ENCODE peak calls at places on chromosomes 7 and 10, in nine cellular contexts. Z is myocyte; S is B cell; W is T-helper 17 cell; F is NCI-H345; R is amniotic stem cell; B is NCI-H2171 treated with DMSO at 0.1 percent for 48 hours; M is HEK293T; N is naive thymus-derived CD8-positive, alpha-beta T cell. J is an unnamed sample.

GRCh38 chr7:123641901-123642300 is 13.8 kb upstream of the LMOD2 start:
- DNase-seq in Z (peak), S (no peak), W (no peak), F (no peak), R (no peak), B (no peak), M (no peak), N (no peak), J (no peak)

GRCh38 chr10:112208981-112209380 is 25.4 kb upstream of the GPAM start:
- DNase-seq in Z (no peak), S (no peak), W (no peak), F (no peak), R (no peak), B (no peak), M (no peak), N (no peak), J (no peak)

GRCh38 chr7:134613623-134614347 is 32.9 kb upstream of the BPGM start:
- DNase-seq in Z (peak), S (no peak), W (no peak), F (no peak), R (peak), B (no peak), M (no peak), N (no peak), J (no peak)

GRCh38 chr7:45174328-45174610 is 16.7 kb downstream of the RAMP3 start:
- DNase-seq in Z (no peak), S (no peak), W (no peak), F (no peak), R (no peak), B (no peak), M (no peak), N (no peak), J (no peak)

GRCh38 chr10:21195149-21195731 is 298.1 kb upstream of the NEBL start:
- DNase-seq in Z (peak), S (no peak), W (no peak), F (peak), R (no peak), B (peak), M (no peak), N (no peak), J (no peak)

GRCh38 chr10:121914661-121915060 is 13.2 kb downstream of the ATE1 start:
- DNase-seq in Z (no peak), S (no peak), W (no peak), F (no peak), R (no peak), B (no peak), M (no peak), N (no peak), J (no peak)

GRCh38 chr7:82049442-82049841 is 279.6 kb upstream of the HGF start:
- DNase-seq in Z (no peak), S (no peak), W (no peak), F (no peak), R (no peak), B (no peak), M (peak), N (no peak), J (no peak)

GRCh38 chr10:132793871-132794849 is 8.2 kb upstream of the NKX6-2 start:
- DNase-seq in Z (no peak), S (no peak), W (no peak), F (peak), R (no peak), B (peak), M (no peak), N (no peak), J (no peak)

GRCh38 chr10:96910488-96911395 is 78.6 kb downstream of the LCOR start:
- DNase-seq in Z (peak), S (peak), W (no peak), F (peak), R (peak), B (peak), M (peak), N (no peak), J (peak)

GRCh38 chr10:96789571-96790108 is 42.5 kb upstream of the LCOR start:
- DNase-seq in Z (peak), S (peak), W (peak), F (no peak), R (no peak), B (peak), M (no peak), N (peak), J (peak)

GRCh38 chr10:17233534-17233933 is 5.5 kb downstream of the VIM start:
- DNase-seq in Z (no peak), S (no peak), W (no peak), F (no peak), R (no peak), B (no peak), M (no peak), N (no peak), J (no peak)

GRCh38 chr10:97701438-97702064 is 12.0 kb upstream of the MARVELD1 start:
- DNase-seq in Z (peak), S (peak), W (peak), F (peak), R (peak), B (peak), M (peak), N (peak), J (peak)

GRCh38 chr7:12162420-12163113 is 48.5 kb upstream of the TMEM106B start:
- DNase-seq in Z (no peak), S (no peak), W (no peak), F (no peak), R (peak), B (no peak), M (no peak), N (no peak), J (no peak)

GRCh38 chr7:149300751-149301150 is 38.8 kb downstream of the ZNF783 start:
- DNase-seq in Z (no peak), S (no peak), W (no peak), F (no peak), R (no peak), B (no peak), M (no peak), N (no peak), J (no peak)

GRCh38 chr10:84214046-84214572 is 11.2 kb downstream of the LRIT2 start:
- DNase-seq in Z (peak), S (no peak), W (no peak), F (no peak), R (no peak), B (no peak), M (no peak), N (no peak), J (no peak)

GRCh38 chr7:101094791-101095375 is 9.6 kb downstream of the TRIM56 start:
- DNase-seq in Z (peak), S (no peak), W (no peak), F (no peak), R (no peak), B (no peak), M (peak), N (no peak), J (peak)

GRCh38 chr10:36367362-36367761 is 725.3 kb upstream of the FZD8 start:
- DNase-seq in Z (no peak), S (no peak), W (no peak), F (no peak), R (no peak), B (no peak), M (no peak), N (no peak), J (no peak)

GRCh38 chr10:121927361-121927840 is 430 bp downstream of the ATE1 start:
- DNase-seq in Z (peak), S (no peak), W (no peak), F (peak), R (no peak), B (no peak), M (peak), N (peak), J (peak)

GRCh38 chr10:97011397-97011796 is 174.4 kb downstream of the SLIT1 start:
- DNase-seq in Z (no peak), S (no peak), W (no peak), F (no peak), R (no peak), B (no peak), M (no peak), N (no peak), J (no peak)

GRCh38 chr7:80859272-80859970 is 59.4 kb downstream of the SEMA3C start:
- DNase-seq in Z (peak), S (no peak), W (no peak), F (no peak), R (no peak), B (no peak), M (no peak), N (no peak), J (no peak)

GRCh38 chr10:102752934-102753664 is 9.4 kb downstream of the WBP1L start:
- DNase-seq in Z (peak), S (no peak), W (no peak), F (no peak), R (peak), B (peak), M (peak), N (no peak), J (peak)